ENCODE peak calls at places on chromosomes 11 and 22, in six cellular contexts. B is A549, M is NB4, K is WTC11, P is endothelial cell of umbilical vein, F is HCT116. A is an unnamed sample.

GRCh38 chr11:120142072-120142423 is 4.1 kb upstream of the TRIM29 start:
- DNase-seq in F (no peak), K (no peak), B (no peak), M (no peak), P (no peak), A (peak)

GRCh38 chr11:123180166-123180565 is 14.9 kb downstream of the CLMP start:
- DNase-seq in K (no peak), M (peak), F (no peak), P (no peak), B (no peak), A (no peak)

GRCh38 chr22:40401532-40401931 is 31.1 kb downstream of the SGSM3 start:
- DNase-seq in P (no peak), M (peak), B (no peak), K (no peak), F (no peak), A (no peak)

GRCh38 chr11:706957-707816 is 1.2 kb downstream of the EPS8L2 start:
- DNase-seq in B (peak), M (no peak), F (no peak), P (no peak), K (peak), A (no peak)

GRCh38 chr11:44417756-44418437 is 108.0 kb upstream of the ALX4 start:
- DNase-seq in K (no peak), B (no peak), M (no peak), F (no peak), P (no peak), A (no peak)

GRCh38 chr22:48369789-48370507 is 1457.7 kb downstream of the BRD1 start:
- DNase-seq in P (no peak), B (peak), M (no peak), F (no peak), K (peak), A (peak)

GRCh38 chr11:108206969-108207682 is 15.3 kb downstream of the NPAT start:
- DNase-seq in K (no peak), B (no peak), M (peak), F (no peak), P (no peak), A (no peak)

GRCh38 chr11:41031571-41032060 is 427.8 kb downstream of the LRRC4C start:
- DNase-seq in M (no peak), K (no peak), F (no peak), B (no peak), P (no peak), A (no peak)

GRCh38 chr11:64594159-64594939 is 3.3 kb downstream of the SLC22A12 start:
- DNase-seq in F (no peak), K (no peak), M (no peak), B (no peak), P (no peak), A (no peak)

GRCh38 chr11:23404225-23405160 is 544.2 kb upstream of the CCDC179 start:
- DNase-seq in K (peak), F (no peak), M (no peak), P (no peak), B (no peak), A (no peak)

GRCh38 chr22:44032126-44032730 is 8.1 kb downstream of the PARVB start:
- DNase-seq in F (no peak), K (no peak), M (no peak), B (no peak), P (no peak), A (no peak)

GRCh38 chr22:23621082-23621780 is 10.9 kb downstream of the DRICH1 start:
- DNase-seq in K (no peak), P (no peak), M (no peak), B (no peak), F (no peak), A (no peak)

GRCh38 chr11:19661827-19662226 is 50.8 kb upstream of the NAV2 start:
- DNase-seq in P (no peak), B (no peak), F (no peak), K (no peak), M (no peak), A (no peak)
- TF ChIP-seq MAX in P (no peak), B (no peak), F (no peak), K (no peak), M (no peak), A (no peak)

DNA sequence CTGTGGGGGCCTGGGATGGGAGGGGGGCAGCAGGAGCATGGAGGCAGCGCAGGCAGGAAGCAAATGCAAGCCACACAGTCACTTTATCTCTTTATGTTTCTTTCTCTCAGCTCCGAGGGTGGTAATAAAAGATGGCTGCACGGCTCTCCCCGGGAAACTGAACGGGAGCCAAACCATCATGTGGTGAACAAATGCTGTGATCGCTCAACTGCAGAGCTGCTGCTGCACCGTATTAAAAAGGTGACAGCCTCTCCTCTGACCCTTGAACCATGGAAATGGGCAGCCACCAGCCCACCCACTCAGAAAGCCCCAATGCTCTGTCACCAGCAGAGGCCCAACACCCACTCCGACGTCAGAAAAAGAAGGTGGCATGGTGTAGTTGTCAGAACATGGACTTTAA is 110.0 kb downstream of the TIMP3 start:
- DNase-seq in F (no peak), M (no peak), B (no peak), P (no peak), K (no peak), A (no peak)
- TF ChIP-seq MAX in F (no peak), M (no peak), B (no peak), P (no peak), K (no peak), A (no peak)

DNA sequence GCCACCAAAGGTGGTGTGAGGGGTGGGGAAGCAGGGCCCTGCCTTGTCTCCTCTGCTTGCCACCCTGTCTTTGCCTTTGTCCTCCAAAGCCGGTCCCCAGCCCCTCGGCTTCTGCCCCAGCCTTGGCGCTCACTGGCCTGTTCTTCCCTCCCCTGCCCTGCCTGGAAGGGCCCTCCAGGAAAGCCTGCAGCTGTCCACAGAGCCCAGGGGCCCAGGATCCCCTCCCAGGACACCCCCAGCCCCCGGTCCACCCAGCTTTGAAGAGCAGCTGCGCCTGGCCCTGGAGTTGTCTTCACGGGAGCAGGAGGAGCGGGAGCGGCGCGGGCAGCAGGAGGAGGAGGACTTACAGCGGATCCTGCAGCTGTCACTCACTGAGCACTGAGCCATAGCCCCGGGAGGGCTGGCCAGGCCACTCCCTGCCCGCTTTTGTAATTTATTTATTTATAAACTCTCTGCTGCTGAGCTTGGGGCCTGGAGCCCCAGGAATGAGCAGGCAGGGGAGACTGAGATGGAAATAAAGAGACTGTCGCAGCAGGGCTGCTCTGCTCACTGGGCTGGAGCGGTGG is 1.3 kb upstream of the SSH3 start:
- DNase-seq in M (peak), F (no peak), K (peak), B (no peak), P (no peak), A (peak)
- TF ChIP-seq MAX in M (peak), F (no peak), K (no peak), B (no peak), P (no peak), A (no peak)

DNA sequence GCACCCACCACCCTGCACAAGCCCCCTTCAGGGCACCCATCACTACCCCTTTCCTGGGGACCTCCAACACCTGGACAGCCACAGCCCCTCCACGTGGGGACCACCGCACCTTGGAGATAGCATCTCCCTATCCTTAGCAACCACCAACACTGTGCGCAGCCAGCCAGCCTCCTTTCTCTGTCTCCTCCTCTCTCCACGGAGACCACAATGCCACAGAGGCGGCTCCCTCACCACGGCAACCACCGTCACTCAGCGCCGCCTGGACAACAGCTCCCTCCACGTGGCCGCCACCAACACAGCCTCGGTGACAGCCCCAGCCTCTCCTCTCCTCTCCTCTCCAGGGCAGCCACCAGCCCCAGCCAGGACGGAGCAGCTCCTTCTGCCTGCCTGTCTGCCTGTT is 10.5 kb downstream of the ELFN2 start:
- DNase-seq in F (no peak), P (no peak), M (peak), B (no peak), K (no peak), A (no peak)
- TF ChIP-seq MAX in F (no peak), P (no peak), M (peak), B (no peak), K (no peak), A (peak)

GRCh38 chr11:66326261-66327111 is 9.6 kb upstream of the CD248 start:
- DNase-seq in P (no peak), F (no peak), B (no peak), K (no peak), M (peak), A (no peak)
- TF ChIP-seq MAX in P (no peak), F (no peak), B (no peak), K (no peak), M (no peak), A (no peak)

A was measured in H1.